ENCODE peak calls at places on chromosomes 13 and 19, in seven cellular contexts. W, X, T, V, I, D and L are unnamed samples.

GRCh38 chr19:38964738-38965137 is 10.8 kb downstream of the FBXO17 start:
- DNase-seq in X (no peak), T (no peak), D (no peak), V (no peak), W (no peak), I (no peak), L (no peak)

GRCh38 chr19:50020481-50020880 is 4.7 kb downstream of the VRK3 start:
- DNase-seq in W (no peak), X (no peak), V (no peak), D (no peak), I (no peak), T (no peak), L (no peak)

GRCh38 chr19:35168261-35168660 is 13.7 kb downstream of the FXYD5 start:
- DNase-seq in D (no peak), W (no peak), V (no peak), X (no peak), T (no peak), I (peak), L (no peak)

GRCh38 chr19:3096902-3097326 is 2.8 kb downstream of the GNA11 start:
- DNase-seq in X (no peak), I (no peak), V (no peak), W (no peak), D (peak), T (no peak), L (no peak)

GRCh38 chr13:56351041-56351440 is 789.7 kb upstream of the PRR20A start:
- DNase-seq in V (no peak), W (no peak), D (no peak), T (no peak), X (no peak), I (no peak), L (no peak)

GRCh38 chr13:72221276-72221962 is 354.4 kb upstream of the DACH1 start:
- DNase-seq in V (peak), D (no peak), W (no peak), I (peak), X (peak), T (peak), L (no peak)

GRCh38 chr13:47076536-47076935 is 179.7 kb upstream of the HTR2A start:
- DNase-seq in X (no peak), D (no peak), T (no peak), W (no peak), I (no peak), V (no peak), L (no peak)

GRCh38 chr19:8141726-8142524 is 7.5 kb downstream of the FBN3 start:
- DNase-seq in V (no peak), X (no peak), D (no peak), T (no peak), I (no peak), W (no peak), L (no peak)

GRCh38 chr13:79409828-79410227 is 3.8 kb upstream of the RBM26 start:
- DNase-seq in V (no peak), D (no peak), X (no peak), I (no peak), T (no peak), W (no peak), L (no peak)
- H3K27ac ChIP-seq in V (no peak), D (no peak), X (no peak), I (no peak), T (no peak), W (no peak), L (no peak)

DNA sequence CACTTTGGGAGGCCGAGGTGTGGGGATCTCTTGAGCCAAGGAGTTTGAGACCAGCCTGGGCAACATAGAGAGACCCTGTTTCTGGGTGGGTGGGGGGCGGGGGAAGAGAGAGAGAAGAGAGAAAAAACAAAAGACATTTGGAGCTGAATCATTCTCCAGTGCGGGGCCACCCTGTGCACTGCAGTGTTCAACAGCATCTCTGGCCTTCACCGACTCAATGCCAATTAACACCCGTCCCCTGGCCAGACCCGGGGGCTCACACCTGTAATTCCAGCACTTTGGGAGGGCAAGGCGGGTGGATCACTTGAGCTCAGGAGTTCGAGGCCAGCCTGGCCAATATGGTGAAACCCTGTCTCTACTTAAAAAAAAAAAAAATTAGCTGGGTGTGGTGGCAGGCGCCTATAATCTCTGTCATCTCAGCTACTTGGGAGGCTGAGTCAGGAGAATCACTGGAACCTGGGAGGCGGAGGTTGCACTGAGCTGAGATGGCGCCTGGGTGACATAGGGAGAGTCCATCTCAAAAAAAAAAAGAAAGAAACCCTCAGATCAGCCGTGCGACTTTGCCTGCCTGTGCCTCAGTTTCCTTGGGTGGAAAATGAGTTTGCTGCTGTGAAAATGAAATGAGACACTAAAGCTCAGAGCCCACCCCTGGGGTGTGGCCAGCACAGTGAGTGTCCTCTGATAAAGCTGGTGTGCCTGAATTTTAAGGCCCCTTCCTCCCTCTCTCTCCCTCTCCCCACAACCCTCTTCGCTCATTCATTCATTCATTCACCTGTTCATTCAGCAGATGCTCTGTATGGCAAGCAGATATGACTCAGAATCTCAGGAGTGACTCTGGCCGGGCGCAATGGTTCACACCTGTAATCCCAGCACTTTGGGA is 6.4 kb downstream of the KLF2 start:
- DNase-seq in V (no peak), I (no peak), W (peak), T (no peak), X (no peak), D (no peak), L (no peak)
- H3K27ac ChIP-seq in V (no peak), I (no peak), W (peak), T (no peak), X (peak), D (peak), L (no peak)

GRCh38 chr13:42873081-42873480 is 91.7 kb downstream of the FAM216B start:
- DNase-seq in X (no peak), I (no peak), T (no peak), V (no peak), D (no peak), W (no peak), L (no peak)

GRCh38 chr13:42878721-42879120 is 97.3 kb downstream of the FAM216B start:
- DNase-seq in W (no peak), I (no peak), D (no peak), T (peak), V (no peak), X (no peak), L (no peak)

GRCh38 chr13:42876270-42876714 is 94.9 kb downstream of the FAM216B start:
- DNase-seq in X (no peak), T (peak), I (peak), V (no peak), D (no peak), W (no peak), L (no peak)

GRCh38 chr13:42876810-42877550 is 95.6 kb downstream of the FAM216B start:
- DNase-seq in X (no peak), T (peak), V (no peak), D (no peak), W (no peak), I (peak), L (no peak)

GRCh38 chr13:42875448-42876269 is 94.3 kb downstream of the FAM216B start:
- DNase-seq in D (no peak), I (no peak), V (no peak), T (peak), W (no peak), X (no peak), L (no peak)
- H3K27ac ChIP-seq in D (no peak), I (no peak), V (no peak), T (no peak), W (no peak), X (no peak), L (no peak)

DNA sequence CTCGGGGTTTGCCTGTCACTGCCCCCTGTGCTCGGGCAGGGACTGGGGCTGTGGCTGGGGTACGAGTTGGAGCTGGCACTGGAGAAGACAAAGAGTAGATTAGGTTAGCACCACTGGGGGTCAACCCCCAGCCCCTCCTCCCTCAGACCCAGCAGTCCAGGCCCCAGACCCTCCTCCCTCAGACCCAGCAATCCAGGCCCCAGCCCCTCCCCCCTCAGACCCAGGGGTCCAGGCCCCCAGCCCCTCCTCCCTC is 19.1 kb downstream of the ZNF575 start:
- DNase-seq in V (no peak), D (no peak), W (no peak), I (no peak), X (no peak), T (no peak), L (no peak)
- H3K27ac ChIP-seq in V (no peak), D (no peak), W (no peak), I (no peak), X (no peak), T (no peak), L (no peak)

GRCh38 chr13:110055089-110055488 is 251.9 kb downstream of the COL4A1 start:
- DNase-seq in W (no peak), V (no peak), D (no peak), I (peak), T (no peak), X (no peak), L (no peak)
- H3K27ac ChIP-seq in W (no peak), V (no peak), D (no peak), I (no peak), T (no peak), X (no peak), L (no peak)

GRCh38 chr13:100273576-100273975 is 184.7 kb downstream of the PCCA start:
- DNase-seq in V (no peak), I (no peak), T (no peak), X (no peak), D (no peak), W (no peak), L (no peak)

GRCh38 chr13:100273138-100273537 is 184.2 kb downstream of the PCCA start:
- DNase-seq in I (no peak), W (no peak), X (no peak), T (no peak), D (no peak), V (no peak), L (no peak)

GRCh38 chr13:100269837-100270236 is 180.9 kb downstream of the PCCA start:
- DNase-seq in I (peak), W (no peak), D (peak), X (peak), V (no peak), T (peak), L (peak)

GRCh38 chr13:100275746-100276145 is 186.9 kb downstream of the PCCA start:
- DNase-seq in V (no peak), X (no peak), T (no peak), D (no peak), W (no peak), I (peak), L (no peak)

GRCh38 chr13:100274942-100275506 is 186.1 kb downstream of the PCCA start:
- DNase-seq in V (no peak), T (no peak), W (no peak), I (no peak), D (no peak), X (no peak), L (no peak)
- H3K27ac ChIP-seq in V (no peak), T (no peak), W (no peak), I (no peak), D (no peak), X (no peak), L (no peak)

DNA sequence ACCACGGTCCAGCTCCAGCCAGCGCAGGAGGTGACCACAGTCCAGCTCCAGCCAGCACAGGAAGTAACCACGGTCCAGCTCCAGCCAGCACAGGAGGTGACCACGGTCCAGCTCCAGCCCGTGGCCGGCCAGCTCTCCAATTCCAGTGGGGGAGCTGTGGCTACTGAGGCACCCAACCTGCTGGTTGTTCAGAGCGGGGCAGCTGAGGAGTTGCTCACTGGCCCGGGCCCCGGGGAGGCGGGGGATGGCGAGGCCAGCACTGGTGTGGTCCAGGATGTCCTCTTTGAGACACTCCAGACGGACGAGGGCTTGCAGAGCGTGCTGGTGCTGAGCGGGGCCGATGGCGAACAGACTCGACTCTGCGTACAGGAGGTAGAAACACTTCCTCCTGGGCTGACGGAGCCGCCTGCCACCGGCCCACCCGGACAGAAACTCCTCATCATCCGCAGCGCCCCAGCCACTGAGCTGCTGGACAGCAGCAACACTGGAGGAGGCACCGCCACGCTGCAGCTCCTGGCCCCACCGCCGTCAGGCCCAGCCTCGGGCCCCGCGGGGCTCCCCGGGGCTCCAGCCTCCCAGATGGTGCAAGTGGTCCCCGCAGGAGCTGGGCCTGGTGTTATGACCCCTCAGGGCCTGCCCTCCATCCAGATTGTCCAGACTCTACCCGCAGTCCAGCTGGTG is 1.2 kb upstream of the NAT14 start:
- DNase-seq in V (no peak), D (no peak), T (no peak), X (peak), W (no peak), I (no peak), L (no peak)
- H3K27ac ChIP-seq in V (no peak), D (no peak), T (no peak), X (no peak), W (no peak), I (no peak), L (no peak)